ENCODE peak calls at places on chromosomes 16 and 17, in seven cellular contexts. N is breast epithelium, Q is body of pancreas, Z is A549, F is stomach, W is right lobe of liver, X is HCT116. T is an unnamed sample. For H3K9me3, the result is how much of the 10 kb centered on the place peaks cover.

GRCh38 chr17:80732268-80732667 is 187.6 kb downstream of the RPTOR start:
- DNase-seq in N (no peak), F (no peak), W (no peak), Q (no peak), Z (no peak), X (no peak), T (no peak)

GRCh38 chr17:77498056-77498785 is 357.5 kb downstream of the SEC14L1 start:
- DNase-seq in Z (no peak), X (no peak), N (no peak), F (no peak), Q (no peak), W (peak), T (no peak)

GRCh38 chr17:44775136-44775837 is 16.5 kb downstream of the ADAM11 start:
- DNase-seq in Z (peak), N (peak), X (peak), F (peak), Q (peak), W (peak), T (peak)

GRCh38 chr16:78244131-78244899 is 144.9 kb downstream of the WWOX start:
- DNase-seq in W (no peak), Q (no peak), N (no peak), Z (no peak), X (no peak), F (peak), T (no peak)

GRCh38 chr17:81967533-81968395 is 6.8 kb upstream of the NOTUM start:
- DNase-seq in X (peak), Z (peak), Q (peak), N (peak), W (peak), F (peak), T (peak)

GRCh38 chr17:42179911-42180410 is 981 bp downstream of the KCNH4 start:
- DNase-seq in W (no peak), F (peak), X (no peak), Z (peak), Q (peak), N (no peak), T (no peak)

GRCh38 chr16:73717266-73718057 is 579.2 kb upstream of the PSMD7 start:
- DNase-seq in Z (no peak), W (no peak), Q (no peak), F (no peak), X (no peak), N (no peak), T (no peak)

GRCh38 chr16:82329070-82329469 is 159.0 kb upstream of the MPHOSPH6 start:
- DNase-seq in X (no peak), N (no peak), Z (no peak), Q (no peak), F (no peak), W (no peak), T (no peak)

GRCh38 chr17:41428591-41429326 is 4.4 kb upstream of the KRT37 start:
- DNase-seq in Z (no peak), F (no peak), X (no peak), N (no peak), Q (no peak), W (no peak), T (no peak)

GRCh38 chr17:30950669-30951399 is 20.0 kb upstream of the RNF135 start:
- DNase-seq in N (no peak), Q (peak), Z (peak), F (peak), W (peak), X (no peak), T (peak)

GRCh38 chr17:8143581-8144400 is 8.4 kb downstream of the PER1 start:
- DNase-seq in Z (no peak), Q (no peak), N (peak), X (no peak), W (peak), F (no peak), T (no peak)

GRCh38 chr17:194844-195602 is 13.6 kb upstream of the DOC2B start:
- DNase-seq in Z (no peak), Q (no peak), F (no peak), N (no peak), X (no peak), W (no peak), T (no peak)

GRCh38 chr17:45296003-45296832 is 20.6 kb downstream of the MAP3K14 start:
- DNase-seq in X (no peak), Z (no peak), Q (no peak), F (no peak), N (no peak), W (no peak), T (no peak)

GRCh38 chr17:72884066-72884465 is 208.4 kb downstream of the SLC39A11 start:
- DNase-seq in X (no peak), Z (no peak), N (no peak), Q (no peak), W (no peak), F (no peak), T (no peak)

GRCh38 chr16:71883193-71883848 is 661 bp downstream of the ZNF821 start:
- DNase-seq in Q (peak), F (no peak), Z (peak), W (peak), X (no peak), N (no peak), T (peak)

GRCh38 chr17:1969712-1970111 is 55.4 kb downstream of the RTN4RL1 start:
- DNase-seq in F (no peak), Z (no peak), N (no peak), Q (no peak), X (no peak), W (no peak), T (no peak)

DNA sequence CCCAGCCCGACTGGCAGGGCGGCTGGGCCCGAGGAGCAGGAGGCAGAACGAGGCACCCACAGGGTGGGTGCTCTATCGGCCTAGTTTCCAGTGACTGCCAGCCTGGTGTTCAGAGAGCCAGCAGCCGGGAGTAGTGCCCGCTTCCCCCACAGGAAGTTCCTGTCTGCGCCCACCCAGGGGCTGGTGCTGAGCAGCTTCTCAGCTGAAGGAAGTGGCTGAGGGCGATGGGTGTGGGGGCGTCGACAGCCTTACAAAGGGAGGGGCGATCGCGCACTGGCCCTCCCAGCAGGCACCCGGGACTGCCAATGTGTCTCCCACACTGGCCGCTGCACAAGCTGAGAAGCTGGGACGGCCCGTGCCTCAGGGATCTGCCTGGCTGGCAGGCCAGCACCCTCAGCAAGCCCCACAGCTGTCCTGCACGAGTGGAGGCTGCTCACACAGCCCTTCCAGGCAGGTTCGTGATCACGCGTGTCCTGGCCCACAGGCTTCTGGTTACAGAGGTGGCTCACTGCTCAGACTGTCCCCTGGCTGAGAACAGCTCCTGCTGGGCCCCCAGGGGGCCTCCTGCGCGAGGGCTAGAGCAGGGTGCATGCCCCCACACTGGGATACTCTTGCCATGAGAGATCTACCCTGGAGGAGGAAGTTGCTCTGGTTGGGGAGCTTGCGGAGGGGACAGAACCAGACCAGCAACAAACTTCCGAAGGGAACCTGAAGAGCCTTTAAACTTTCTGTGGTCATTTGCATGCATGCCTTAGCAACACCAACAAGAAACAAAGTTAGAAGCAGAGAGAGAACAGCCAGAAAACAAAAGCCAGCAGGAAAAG is 2.5 kb downstream of the RNF166 start:
- DNase-seq in Z (no peak), N (peak), W (peak), F (peak), Q (peak), X (no peak), T (peak)
- TF ChIP-seq POLR2A in Z (no peak), N (no peak), W (peak), F (no peak), Q (peak), X (no peak), T (no peak)

GRCh38 chr16:35906440-35906839 is 2447.0 kb downstream of the TP53TG3F start:
- DNase-seq in W (no peak), N (no peak), Q (no peak), F (no peak), X (no peak), Z (no peak), T (no peak)
- H3K9me3 ChIP-seq in W (under half), N (under half), Q (under half), F (half or more), X (under half), Z (under half), T (under half)

DNA sequence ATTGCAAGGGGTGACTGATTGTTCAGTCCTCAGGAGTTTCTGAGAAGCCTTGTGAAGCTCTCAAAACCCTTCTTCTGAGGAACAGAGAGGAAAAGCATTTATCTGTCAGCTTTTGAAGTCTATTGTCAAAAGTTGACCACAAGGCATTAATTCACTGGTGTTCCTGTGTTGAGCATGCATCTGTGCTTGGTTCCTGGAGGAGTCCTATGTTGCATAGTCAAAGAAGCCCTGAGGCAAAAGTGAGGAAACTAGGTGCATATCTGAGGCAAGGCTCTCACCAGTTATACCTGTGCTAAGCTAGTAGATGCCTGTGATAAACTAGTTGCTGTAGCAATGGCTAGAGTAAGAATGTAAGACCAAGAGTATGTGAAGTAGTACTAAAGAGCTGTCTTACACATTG is 1.8 kb upstream of the HEATR6 start:
- DNase-seq in Q (no peak), Z (no peak), F (no peak), N (no peak), W (no peak), X (no peak), T (no peak)
- H3K4me3 ChIP-seq in Q (no peak), Z (no peak), F (no peak), N (no peak), W (no peak), X (peak), T (no peak)

DNA sequence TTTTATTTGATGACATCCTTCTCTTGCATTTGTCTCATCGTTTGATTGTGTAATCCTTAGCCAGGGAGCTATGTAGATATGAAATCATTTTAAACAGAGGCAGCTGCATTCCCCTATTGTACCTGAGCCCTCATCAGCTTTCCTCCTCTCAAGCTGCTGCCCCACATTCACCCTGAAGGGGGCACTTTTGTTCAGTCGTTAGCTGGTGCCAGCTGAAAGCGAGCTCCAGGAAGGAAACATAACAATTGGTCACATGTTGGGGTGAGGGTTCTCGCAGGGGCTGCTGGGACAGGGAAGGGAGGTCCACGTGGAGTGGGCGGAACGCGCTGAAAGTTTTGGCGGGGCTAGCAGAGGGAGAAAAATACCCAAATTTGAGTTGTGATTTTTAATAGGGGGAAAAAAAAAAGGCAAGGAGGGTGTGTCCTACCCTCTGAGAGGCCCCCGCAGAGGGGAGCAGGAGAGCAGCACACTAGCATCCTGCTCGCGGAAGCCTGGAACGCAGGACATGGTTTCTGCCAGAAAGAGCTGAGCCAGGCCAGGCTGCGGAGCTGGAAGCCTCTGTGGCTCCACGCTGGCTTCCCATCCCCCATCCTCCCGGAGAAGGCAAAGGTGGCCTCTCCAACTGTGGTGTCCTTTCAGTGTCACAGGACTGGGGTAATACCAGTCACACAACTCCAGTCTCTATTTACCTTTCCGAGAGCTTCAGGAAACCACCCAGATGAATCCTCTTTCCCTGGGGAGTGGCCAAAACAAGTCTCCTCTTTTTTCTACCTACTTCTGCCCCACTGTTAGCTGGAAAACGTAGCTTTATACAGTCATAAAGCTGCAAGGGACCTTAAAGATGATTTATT is 8.4 kb upstream of the MSL1 start:
- DNase-seq in W (peak), N (peak), X (peak), Q (peak), Z (peak), F (peak), T (peak)
- TF ChIP-seq POLR2A in W (peak), N (no peak), X (no peak), Q (peak), Z (peak), F (no peak), T (peak)

GRCh38 chr16:26627958-26628357 is 438.8 kb upstream of the C16orf82 start:
- DNase-seq in F (no peak), Q (no peak), N (no peak), W (no peak), Z (no peak), X (no peak), T (no peak)
- H3K9me3 ChIP-seq in F (under half), Q (under half), N (under half), W (under half), Z (under half), X (under half), T (under half)

GRCh38 chr16:56601325-56601724 is 7.1 kb upstream of the MT2A start:
- DNase-seq in X (no peak), F (no peak), W (no peak), N (no peak), Q (no peak), Z (no peak), T (no peak)
- H3K4me3 ChIP-seq in X (no peak), F (no peak), W (no peak), N (no peak), Q (no peak), Z (no peak), T (no peak)

GRCh38 chr17:34203018-34203646 is 52.0 kb upstream of the CCL2 start:
- DNase-seq in Q (peak), F (no peak), N (no peak), X (no peak), Z (no peak), W (no peak), T (no peak)

GRCh38 chr17:34205401-34205800 is 49.7 kb upstream of the CCL2 start:
- DNase-seq in Q (no peak), N (no peak), Z (no peak), F (no peak), X (no peak), W (no peak), T (no peak)

GRCh38 chr17:34204402-34204801 is 50.7 kb upstream of the CCL2 start:
- DNase-seq in W (no peak), N (no peak), F (no peak), Z (no peak), X (no peak), Q (no peak), T (no peak)

GRCh38 chr17:34207572-34207971 is 47.5 kb upstream of the CCL2 start:
- DNase-seq in Q (no peak), Z (no peak), N (no peak), W (no peak), X (no peak), F (no peak), T (no peak)

GRCh38 chr17:34206569-34206968 is 48.5 kb upstream of the CCL2 start:
- DNase-seq in W (no peak), F (no peak), Q (no peak), N (no peak), X (no peak), Z (no peak), T (no peak)
- TF ChIP-seq POLR2A in W (no peak), F (no peak), Q (no peak), N (no peak), X (no peak), Z (no peak), T (no peak)

T was measured in Peyer's patch.